ENCODE peak calls at places on chromosome 3, in five cellular contexts. K, Y, Z, A and M are unnamed samples.

GRCh38 chr3:14532691-14533456 is 7.3 kb downstream of the GRIP2 start:
- DNase-seq in Z (no peak), K (peak; percentile 19), Y (peak; percentile 51), A (no peak), M (no peak)

GRCh38 chr3:66476852-66477381 is 23.9 kb downstream of the LRIG1 start:
- DNase-seq in Z (no peak), A (no peak), K (no peak), Y (peak; percentile 33), M (no peak)

GRCh38 chr3:122260206-122260605 is 64.8 kb upstream of the CSTA start:
- DNase-seq in A (no peak), Z (no peak), Y (no peak), K (no peak), M (no peak)

GRCh38 chr3:124248471-124249028 is 256.6 kb upstream of the ROPN1 start:
- DNase-seq in Y (peak; percentile 82), K (peak; percentile 83), Z (no peak), A (no peak), M (no peak)

GRCh38 chr3:194447657-194448056 is 39.1 kb downstream of the ATP13A3 start:
- DNase-seq in Z (no peak), Y (no peak), A (no peak), K (no peak), M (no peak)

GRCh38 chr3:87398226-87398774 is 121.9 kb upstream of the POU1F1 start:
- DNase-seq in K (no peak), Z (no peak), Y (no peak), A (no peak), M (no peak)

GRCh38 chr3:62818347-62818746 is 56.9 kb downstream of the CADPS start:
- DNase-seq in A (no peak), Z (no peak), Y (no peak), K (no peak), M (no peak)

GRCh38 chr3:146577662-146578061 is 27.5 kb downstream of the PLSCR5 start:
- DNase-seq in Z (peak; percentile 9), A (no peak), K (peak; percentile 68), Y (peak; percentile 77), M (peak; percentile 73)

GRCh38 chr3:54822206-54822605 is 105.7 kb downstream of the LRTM1 start:
- DNase-seq in Z (no peak), K (peak; percentile 13), Y (no peak), A (no peak), M (no peak)

GRCh38 chr3:101189786-101190185 is 130.6 kb downstream of the IMPG2 start:
- DNase-seq in Z (no peak), Y (no peak), K (peak; percentile 71), A (no peak), M (no peak)

GRCh38 chr3:61769266-61769665 is 207.9 kb downstream of the PTPRG start:
- DNase-seq in A (no peak), K (no peak), Y (no peak), Z (no peak), M (no peak)

GRCh38 chr3:44920081-44920480 is 45.7 kb downstream of the TGM4 start:
- DNase-seq in Z (no peak), A (no peak), Y (no peak), K (no peak), M (peak; percentile 42)

GRCh38 chr3:66011098-66011655 is 27.5 kb downstream of the MAGI1 start:
- DNase-seq in Z (no peak), A (no peak), K (no peak), Y (no peak), M (no peak)

GRCh38 chr3:151795276-151795675 is 18.6 kb upstream of the AADAC start:
- DNase-seq in A (no peak), K (peak; percentile 63), Z (no peak), Y (no peak), M (no peak)